ENCODE peak calls at places on chromosomes 1 and 21, in ten cellular contexts. K is transverse colon, I is stomach, D is HCT116, F is breast epithelium, C is esophagus muscularis mucosa, H is suprapubic skin, R is spleen, S is prostate gland, M is GM12878. N is an unnamed sample.

GRCh38 chr1:58870298-58870676 is 86.4 kb upstream of the JUN start:
- DNase-seq in R (no peak), K (peak; percentile 75), C (no peak), I (peak; percentile 84), S (no peak), M (no peak), F (no peak), H (no peak), D (no peak), N (no peak)

GRCh38 chr1:102732927-102733326 is 375.4 kb downstream of the COL11A1 start:
- DNase-seq in F (no peak), M (no peak), I (no peak), H (no peak), S (no peak), D (no peak), C (no peak), R (no peak), K (no peak), N (no peak)

GRCh38 chr1:9689011-9689706 is 37.6 kb downstream of the PIK3CD start:
- DNase-seq in M (no peak), K (peak; percentile 90), I (peak; percentile 90), R (peak; percentile 96), S (peak; percentile 79), C (no peak), F (peak; percentile 64), D (peak; percentile 54), H (peak; percentile 84), N (peak; percentile 92)

GRCh38 chr1:94713472-94714141 is 106.5 kb upstream of the SLC44A3 start:
- DNase-seq in I (peak; percentile 61), K (peak; percentile 81), C (peak; percentile 97), S (peak; percentile 37), D (peak; percentile 89), M (no peak), R (peak; percentile 89), H (peak; percentile 95), F (peak; percentile 89), N (peak; percentile 29)

GRCh38 chr1:6349254-6349943 is 44.2 kb downstream of the ACOT7 start:
- DNase-seq in D (no peak), C (no peak), H (no peak), F (no peak), I (no peak), K (no peak), R (no peak), M (no peak), S (no peak), N (no peak)

GRCh38 chr1:180157108-180157507 is 2.4 kb downstream of the QSOX1 start:
- DNase-seq in M (no peak), R (no peak), D (no peak), F (no peak), S (no peak), K (no peak), C (no peak), I (no peak), H (no peak), N (no peak)

GRCh38 chr1:24888971-24889670 is 41.0 kb downstream of the RUNX3 start:
- DNase-seq in H (no peak), S (no peak), C (no peak), M (no peak), F (no peak), I (no peak), D (no peak), R (no peak), K (no peak), N (no peak)

GRCh38 chr21:28309596-28309995 is 683.1 kb downstream of the LTN1 start:
- DNase-seq in M (no peak), K (no peak), D (no peak), H (no peak), S (no peak), I (no peak), F (no peak), R (no peak), C (no peak), N (no peak)

GRCh38 chr21:42041246-42041645 is 29.9 kb upstream of the UMODL1 start:
- DNase-seq in R (peak; percentile 31), F (no peak), S (no peak), C (no peak), I (no peak), D (no peak), M (no peak), K (no peak), H (no peak), N (no peak)

GRCh38 chr21:42041711-42042110 is 29.4 kb upstream of the UMODL1 start:
- DNase-seq in F (no peak), M (no peak), I (no peak), D (no peak), K (no peak), R (peak; percentile 51), H (no peak), C (no peak), S (no peak), N (no peak)

GRCh38 chr21:42039911-42040351 is 29.8 kb upstream of the ZBTB21 start:
- DNase-seq in H (peak; percentile 58), R (peak; percentile 67), S (no peak), F (no peak), K (no peak), D (no peak), I (no peak), M (no peak), C (no peak), N (no peak)

GRCh38 chr21:42039470-42039901 is 29.3 kb upstream of the ZBTB21 start:
- DNase-seq in H (no peak), F (peak; percentile 73), M (no peak), I (no peak), C (no peak), S (peak; percentile 44), D (no peak), R (peak; percentile 43), K (no peak), N (peak; percentile 65)

DNA sequence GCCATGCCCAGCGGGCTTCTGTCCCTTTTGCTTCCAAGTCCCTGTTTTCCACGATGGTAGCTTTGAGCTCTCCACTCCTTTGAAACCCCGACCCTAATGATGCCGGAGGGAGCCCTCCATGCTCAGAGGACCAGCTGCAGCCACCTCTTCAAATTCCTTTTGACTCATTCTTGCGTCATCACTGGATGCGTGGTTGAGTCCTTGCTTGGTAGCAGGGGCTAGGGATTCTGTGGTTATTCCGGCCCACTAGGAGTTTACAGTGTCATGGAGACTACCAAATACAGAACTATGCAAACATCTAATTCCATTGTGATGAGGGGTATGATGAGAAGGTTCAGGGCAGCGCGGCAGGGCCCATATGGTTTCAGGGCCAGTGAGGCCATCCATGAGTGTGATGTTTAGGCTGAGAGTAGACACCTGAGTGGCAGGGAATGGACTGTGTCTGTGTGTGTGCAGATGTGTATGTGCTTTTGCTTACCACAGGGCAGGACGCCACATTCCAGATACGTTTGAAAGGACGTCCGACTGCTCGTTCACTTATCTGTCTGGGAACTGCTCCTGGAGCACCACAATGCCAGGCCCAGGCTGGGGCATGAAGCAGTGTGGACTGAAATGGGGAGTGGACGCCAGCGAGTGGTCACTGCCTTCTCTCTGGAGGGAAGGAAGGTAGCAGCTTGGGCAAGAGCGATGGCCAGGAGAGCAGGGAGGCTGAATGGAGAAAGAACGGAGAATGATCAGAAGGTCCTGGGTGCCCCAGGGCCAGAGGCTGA is 30.4 kb upstream of the ZBTB21 start:
- DNase-seq in S (no peak), H (no peak), I (no peak), R (peak; percentile 39), D (peak; percentile 79), K (no peak), F (peak; percentile 48), M (no peak), C (no peak), N (peak; percentile 46)
- TF ChIP-seq POLR2A in S (no peak), H (no peak), I (no peak), R (no peak), D (no peak), K (no peak), F (no peak), M (no peak), C (no peak), N (no peak)

GRCh38 chr1:77951328-77951727 is 27.5 kb downstream of the FUBP1 start:
- DNase-seq in K (no peak), I (no peak), S (no peak), M (no peak), C (no peak), D (no peak), H (no peak), F (no peak), R (no peak), N (no peak)

GRCh38 chr1:77954521-77954920 is 24.4 kb downstream of the FUBP1 start:
- DNase-seq in K (no peak), S (no peak), D (no peak), I (no peak), H (no peak), F (no peak), M (no peak), C (no peak), R (no peak), N (no peak)

GRCh38 chr1:77948841-77949424 is 29.9 kb downstream of the FUBP1 start:
- DNase-seq in S (no peak), C (no peak), M (no peak), D (peak; percentile 3), R (no peak), I (no peak), F (no peak), K (no peak), H (no peak), N (no peak)

GRCh38 chr1:77953907-77954306 is 25.0 kb downstream of the FUBP1 start:
- DNase-seq in R (no peak), D (no peak), I (no peak), K (no peak), H (no peak), M (no peak), C (no peak), S (no peak), F (no peak), N (no peak)

DNA sequence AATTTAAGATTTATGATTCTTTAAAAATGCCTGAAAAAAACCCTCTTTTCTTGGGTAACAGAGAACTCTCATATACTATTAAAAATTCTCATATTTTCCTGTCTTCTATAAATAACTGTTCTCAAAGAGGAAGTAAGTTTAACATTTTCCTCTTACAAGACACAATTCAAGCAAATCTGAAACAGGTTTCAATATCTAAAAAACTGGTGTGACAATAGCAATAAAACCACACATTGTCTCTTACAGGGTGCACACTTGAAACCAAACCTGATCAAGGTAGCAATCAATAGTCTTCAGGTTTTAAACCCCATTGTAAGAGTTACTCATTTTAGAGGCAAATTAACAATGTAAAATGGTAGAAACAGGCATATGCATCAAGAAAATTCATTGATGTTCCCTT is 28.0 kb downstream of the FUBP1 start:
- DNase-seq in I (no peak), F (no peak), C (no peak), H (no peak), D (no peak), S (no peak), K (no peak), M (no peak), R (no peak), N (no peak)
- H3K4me1 ChIP-seq in I (peaks cover 34% of the 10 kb centered on the region), F (no peaks in the 10 kb centered on the region), C (peaks cover 32% of the 10 kb centered on the region), H (peaks cover 10% of the 10 kb centered on the region), D (no peaks in the 10 kb centered on the region), S (no peaks in the 10 kb centered on the region), K (no peaks in the 10 kb centered on the region), M (peaks cover 16% of the 10 kb centered on the region), R (peaks cover 12% of the 10 kb centered on the region), N (no peaks in the 10 kb centered on the region)

DNA sequence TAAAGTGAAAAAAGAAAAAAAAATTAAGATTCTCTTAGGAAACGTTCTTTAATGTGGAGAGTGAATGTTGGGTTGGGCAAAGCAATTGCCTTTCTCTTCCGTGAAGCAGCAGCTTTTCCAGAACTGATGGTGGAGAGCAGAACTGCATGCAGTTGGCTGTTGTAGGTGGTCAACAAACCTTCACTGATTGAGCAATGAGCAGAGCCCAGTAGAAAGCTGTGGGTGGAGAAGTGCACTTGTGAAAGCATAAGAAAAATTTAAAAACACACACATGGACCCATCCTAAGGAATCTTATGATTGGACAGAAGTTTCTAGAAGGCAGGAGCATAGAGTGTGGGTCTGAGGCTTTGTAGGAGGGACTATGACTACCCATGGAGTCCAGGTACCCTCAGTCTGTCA is 4.5 kb downstream of the PRELP start:
- DNase-seq in R (peak; percentile 2), I (no peak), H (no peak), M (no peak), C (no peak), K (no peak), F (no peak), S (no peak), D (no peak), N (no peak)
- TF ChIP-seq POLR2AphosphoS5 in R (no peak), I (no peak), H (peak; percentile 15), M (no peak), C (peak; percentile 45), K (no peak), F (peak; percentile 45), S (no peak), D (no peak), N (no peak)

DNA sequence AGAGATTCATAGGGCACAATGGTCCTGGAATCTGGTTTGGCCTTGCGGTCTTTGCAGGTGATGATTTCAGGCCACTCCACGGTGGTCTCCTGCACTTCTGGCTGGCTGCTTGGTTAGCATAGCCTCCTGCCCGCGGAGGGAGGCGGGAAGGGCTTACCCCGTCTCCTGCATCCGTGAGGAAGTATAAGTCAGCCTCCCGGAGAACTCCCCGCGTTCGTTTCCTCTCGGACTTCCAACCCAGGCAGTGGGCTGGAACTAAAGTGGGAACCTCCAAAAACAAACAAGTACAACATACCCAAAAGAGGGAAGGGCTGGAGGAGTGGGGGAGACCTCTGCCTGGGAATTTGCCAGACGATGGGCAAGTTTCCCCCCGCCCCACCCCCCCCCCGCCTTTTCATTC is 942 bp upstream of the CCN1 start:
- DNase-seq in K (no peak), D (no peak), M (no peak), R (no peak), C (peak; percentile 86), F (peak; percentile 40), H (no peak), I (no peak), S (no peak), N (peak; percentile 27)
- TF ChIP-seq POLR2A in K (no peak), D (no peak), M (no peak), R (no peak), C (no peak), F (no peak), H (no peak), I (no peak), S (no peak), N (no peak)

N was measured in upper lobe of left lung.